ENCODE peak calls at places on chromosomes 12 and 14, in eight cellular contexts. One of them, this sample, is unnamed.

GRCh38 chr12:68378859-68379628 is 46.9 kb upstream of the MDM1 start:
- DNase-seq in pancreas: no peak
- DNase-seq in prostate gland: peak; percentile 53
- DNase-seq in aorta: no peak
- DNase-seq in body of pancreas: no peak
- DNase-seq in heart right ventricle: no peak
- DNase-seq in transverse colon: peak; percentile 61
- DNase-seq in right cardiac atrium: no peak
- DNase-seq in this sample: peak; percentile 31

GRCh38 chr12:28550757-28551381 is 360.6 kb downstream of the CCDC91 start:
- DNase-seq in pancreas: no peak
- DNase-seq in prostate gland: no peak
- DNase-seq in aorta: no peak
- DNase-seq in body of pancreas: no peak
- DNase-seq in heart right ventricle: no peak
- DNase-seq in transverse colon: no peak
- DNase-seq in right cardiac atrium: no peak
- DNase-seq in this sample: no peak

GRCh38 chr14:100158566-100159106 is 809 bp downstream of the DEGS2 start:
- DNase-seq in pancreas: peak; percentile 50
- DNase-seq in prostate gland: no peak
- DNase-seq in aorta: no peak
- DNase-seq in body of pancreas: no peak
- DNase-seq in heart right ventricle: no peak
- DNase-seq in transverse colon: no peak
- DNase-seq in right cardiac atrium: peak; percentile 41
- DNase-seq in this sample: no peak

GRCh38 chr12:126069549-126070165 is 1004.4 kb downstream of the AACS start:
- DNase-seq in pancreas: peak; percentile 75
- DNase-seq in prostate gland: peak; percentile 7
- DNase-seq in aorta: no peak
- DNase-seq in body of pancreas: peak; percentile 65
- DNase-seq in heart right ventricle: no peak
- DNase-seq in transverse colon: peak; percentile 18
- DNase-seq in right cardiac atrium: no peak
- DNase-seq in this sample: peak; percentile 86

GRCh38 chr12:22409071-22409951 is 74.8 kb upstream of the ST8SIA1 start:
- DNase-seq in pancreas: no peak
- DNase-seq in prostate gland: no peak
- DNase-seq in aorta: no peak
- DNase-seq in body of pancreas: peak; percentile 5
- DNase-seq in heart right ventricle: no peak
- DNase-seq in transverse colon: no peak
- DNase-seq in right cardiac atrium: no peak
- DNase-seq in this sample: peak; percentile 25

GRCh38 chr14:90756755-90757345 is 59.4 kb downstream of the TTC7B start:
- DNase-seq in pancreas: no peak
- DNase-seq in prostate gland: peak; percentile 2
- DNase-seq in aorta: no peak
- DNase-seq in body of pancreas: no peak
- DNase-seq in heart right ventricle: no peak
- DNase-seq in transverse colon: no peak
- DNase-seq in right cardiac atrium: no peak
- DNase-seq in this sample: no peak

GRCh38 chr14:64201296-64201695 is 92.9 kb downstream of the ESR2 start:
- DNase-seq in pancreas: no peak
- DNase-seq in prostate gland: no peak
- DNase-seq in aorta: no peak
- DNase-seq in body of pancreas: peak; percentile 34
- DNase-seq in heart right ventricle: no peak
- DNase-seq in transverse colon: no peak
- DNase-seq in right cardiac atrium: no peak
- DNase-seq in this sample: no peak

GRCh38 chr12:112480931-112481330 is 62.2 kb downstream of the PTPN11 start:
- DNase-seq in pancreas: no peak
- DNase-seq in prostate gland: no peak
- DNase-seq in aorta: no peak
- DNase-seq in body of pancreas: no peak
- DNase-seq in heart right ventricle: no peak
- DNase-seq in transverse colon: no peak
- DNase-seq in right cardiac atrium: no peak
- DNase-seq in this sample: peak; percentile 27

GRCh38 chr14:71036433-71036832 is 129.2 kb downstream of the PCNX1 start:
- DNase-seq in pancreas: no peak
- DNase-seq in prostate gland: no peak
- DNase-seq in aorta: no peak
- DNase-seq in body of pancreas: no peak
- DNase-seq in heart right ventricle: no peak
- DNase-seq in transverse colon: no peak
- DNase-seq in right cardiac atrium: no peak
- DNase-seq in this sample: no peak

GRCh38 chr12:52761802-52762201 is 15.3 kb downstream of the KRT76 start:
- DNase-seq in pancreas: no peak
- DNase-seq in prostate gland: no peak
- DNase-seq in aorta: no peak
- DNase-seq in body of pancreas: no peak
- DNase-seq in heart right ventricle: no peak
- DNase-seq in transverse colon: no peak
- DNase-seq in right cardiac atrium: no peak
- DNase-seq in this sample: no peak

GRCh38 chr14:73696466-73697390 is 17.5 kb downstream of the PNMA1 start:
- DNase-seq in pancreas: no peak
- DNase-seq in prostate gland: no peak
- DNase-seq in aorta: no peak
- DNase-seq in body of pancreas: no peak
- DNase-seq in heart right ventricle: no peak
- DNase-seq in transverse colon: no peak
- DNase-seq in right cardiac atrium: no peak
- DNase-seq in this sample: no peak

GRCh38 chr14:106802413-106803364 is 1276.3 kb downstream of the TMEM121 start:
- DNase-seq in pancreas: peak; percentile 82
- DNase-seq in prostate gland: no peak
- DNase-seq in aorta: no peak
- DNase-seq in body of pancreas: peak; percentile 38
- DNase-seq in heart right ventricle: no peak
- DNase-seq in transverse colon: peak; percentile 52
- DNase-seq in right cardiac atrium: peak; percentile 33
- DNase-seq in this sample: no peak

GRCh38 chr14:75259510-75259855 is 19.1 kb upstream of the FOS start:
- DNase-seq in pancreas: no peak
- DNase-seq in prostate gland: no peak
- DNase-seq in aorta: no peak
- DNase-seq in body of pancreas: no peak
- DNase-seq in heart right ventricle: no peak
- DNase-seq in transverse colon: no peak
- DNase-seq in right cardiac atrium: no peak
- DNase-seq in this sample: peak; percentile 51

GRCh38 chr12:77697126-77697525 is 133.6 kb upstream of the NAV3 start:
- DNase-seq in pancreas: no peak
- DNase-seq in prostate gland: no peak
- DNase-seq in aorta: no peak
- DNase-seq in body of pancreas: no peak
- DNase-seq in heart right ventricle: no peak
- DNase-seq in transverse colon: no peak
- DNase-seq in right cardiac atrium: no peak
- DNase-seq in this sample: no peak

GRCh38 chr12:3641428-3641883 is 111.5 kb downstream of the CRACR2A start:
- DNase-seq in pancreas: no peak
- DNase-seq in prostate gland: no peak
- DNase-seq in aorta: no peak
- DNase-seq in body of pancreas: no peak
- DNase-seq in heart right ventricle: no peak
- DNase-seq in transverse colon: no peak
- DNase-seq in right cardiac atrium: no peak
- DNase-seq in this sample: no peak

GRCh38 chr12:100346660-100347059 is 10.2 kb upstream of the SLC17A8 start:
- DNase-seq in pancreas: no peak
- DNase-seq in prostate gland: no peak
- DNase-seq in aorta: no peak
- DNase-seq in body of pancreas: no peak
- DNase-seq in heart right ventricle: no peak
- DNase-seq in transverse colon: no peak
- DNase-seq in right cardiac atrium: no peak
- DNase-seq in this sample: no peak

GRCh38 chr12:89919241-89919906 is 210.7 kb upstream of the ATP2B1 start:
- DNase-seq in pancreas: no peak
- DNase-seq in prostate gland: peak; percentile 9
- DNase-seq in aorta: no peak
- DNase-seq in body of pancreas: no peak
- DNase-seq in heart right ventricle: no peak
- DNase-seq in transverse colon: peak; percentile 38
- DNase-seq in right cardiac atrium: peak; percentile 25
- DNase-seq in this sample: peak; percentile 30

GRCh38 chr14:85084344-85084743 is 445.6 kb upstream of the FLRT2 start:
- DNase-seq in pancreas: no peak
- DNase-seq in prostate gland: no peak
- DNase-seq in aorta: no peak
- DNase-seq in body of pancreas: no peak
- DNase-seq in heart right ventricle: no peak
- DNase-seq in transverse colon: no peak
- DNase-seq in right cardiac atrium: no peak
- DNase-seq in this sample: no peak
- H3K9me3 ChIP-seq in pancreas: no peaks in the 10 kb centered on the region
- H3K9me3 ChIP-seq in prostate gland: no peaks in the 10 kb centered on the region
- H3K9me3 ChIP-seq in aorta: peaks cover 3% of the 10 kb centered on the region
- H3K9me3 ChIP-seq in body of pancreas: no peaks in the 10 kb centered on the region
- H3K9me3 ChIP-seq in heart right ventricle: peaks cover 4% of the 10 kb centered on the region
- H3K9me3 ChIP-seq in transverse colon: no peaks in the 10 kb centered on the region
- H3K9me3 ChIP-seq in right cardiac atrium: no peaks in the 10 kb centered on the region
- H3K9me3 ChIP-seq in this sample: no peaks in the 10 kb centered on the region

GRCh38 chr14:62682208-62682607 is 363.1 kb downstream of the KCNH5 start:
- DNase-seq in pancreas: no peak
- DNase-seq in prostate gland: no peak
- DNase-seq in aorta: no peak
- DNase-seq in body of pancreas: no peak
- DNase-seq in heart right ventricle: no peak
- DNase-seq in transverse colon: no peak
- DNase-seq in right cardiac atrium: no peak
- DNase-seq in this sample: no peak
- H3K4me1 ChIP-seq in pancreas: no peaks in the 10 kb centered on the region
- H3K4me1 ChIP-seq in prostate gland: no peaks in the 10 kb centered on the region
- H3K4me1 ChIP-seq in aorta: no peaks in the 10 kb centered on the region
- H3K4me1 ChIP-seq in body of pancreas: no peaks in the 10 kb centered on the region
- H3K4me1 ChIP-seq in heart right ventricle: no peaks in the 10 kb centered on the region
- H3K4me1 ChIP-seq in transverse colon: no peaks in the 10 kb centered on the region
- H3K4me1 ChIP-seq in right cardiac atrium: no peaks in the 10 kb centered on the region
- H3K4me1 ChIP-seq in this sample: no peaks in the 10 kb centered on the region

GRCh38 chr14:98798099-98798498 is 473.9 kb downstream of the BCL11B start:
- DNase-seq in pancreas: no peak
- DNase-seq in prostate gland: peak; percentile 21
- DNase-seq in aorta: no peak
- DNase-seq in body of pancreas: peak; percentile 14
- DNase-seq in heart right ventricle: no peak
- DNase-seq in transverse colon: no peak
- DNase-seq in right cardiac atrium: no peak
- DNase-seq in this sample: no peak

GRCh38 chr14:98799891-98800290 is 472.1 kb downstream of the BCL11B start:
- DNase-seq in pancreas: no peak
- DNase-seq in prostate gland: no peak
- DNase-seq in aorta: no peak
- DNase-seq in body of pancreas: no peak
- DNase-seq in heart right ventricle: no peak
- DNase-seq in transverse colon: no peak
- DNase-seq in right cardiac atrium: no peak
- DNase-seq in this sample: no peak

GRCh38 chr14:98803196-98803595 is 468.8 kb downstream of the BCL11B start:
- DNase-seq in pancreas: no peak
- DNase-seq in prostate gland: no peak
- DNase-seq in aorta: no peak
- DNase-seq in body of pancreas: no peak
- DNase-seq in heart right ventricle: no peak
- DNase-seq in transverse colon: no peak
- DNase-seq in right cardiac atrium: no peak
- DNase-seq in this sample: no peak

DNA sequence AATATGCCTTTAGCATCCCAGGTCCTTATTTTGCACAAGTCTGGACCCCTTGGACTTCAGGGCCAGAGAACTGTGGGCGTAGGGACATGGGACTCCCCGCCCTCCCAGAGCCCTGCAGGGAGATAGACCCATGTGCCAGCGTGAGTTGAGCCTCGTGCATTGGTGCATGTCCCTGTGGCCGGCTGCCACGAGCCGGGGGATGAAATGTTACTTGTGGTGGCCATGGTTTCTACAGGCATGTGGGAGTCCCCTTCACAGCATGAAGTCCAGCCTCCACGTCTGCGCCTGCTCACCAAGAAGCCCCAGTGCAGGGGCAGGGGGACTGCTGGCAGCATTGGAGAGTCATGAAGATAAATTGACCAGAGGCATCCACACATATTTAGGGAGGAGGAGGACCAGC is 470.0 kb downstream of the BCL11B start:
- DNase-seq in pancreas: no peak
- DNase-seq in prostate gland: no peak
- DNase-seq in aorta: no peak
- DNase-seq in body of pancreas: no peak
- DNase-seq in heart right ventricle: no peak
- DNase-seq in transverse colon: no peak
- DNase-seq in right cardiac atrium: no peak
- DNase-seq in this sample: no peak
- H3K9me3 ChIP-seq in pancreas: no peaks in the 10 kb centered on the region
- H3K9me3 ChIP-seq in prostate gland: no peaks in the 10 kb centered on the region
- H3K9me3 ChIP-seq in aorta: no peaks in the 10 kb centered on the region
- H3K9me3 ChIP-seq in body of pancreas: no peaks in the 10 kb centered on the region
- H3K9me3 ChIP-seq in heart right ventricle: no peaks in the 10 kb centered on the region
- H3K9me3 ChIP-seq in transverse colon: no peaks in the 10 kb centered on the region
- H3K9me3 ChIP-seq in right cardiac atrium: no peaks in the 10 kb centered on the region
- H3K9me3 ChIP-seq in this sample: no peaks in the 10 kb centered on the region

DNA sequence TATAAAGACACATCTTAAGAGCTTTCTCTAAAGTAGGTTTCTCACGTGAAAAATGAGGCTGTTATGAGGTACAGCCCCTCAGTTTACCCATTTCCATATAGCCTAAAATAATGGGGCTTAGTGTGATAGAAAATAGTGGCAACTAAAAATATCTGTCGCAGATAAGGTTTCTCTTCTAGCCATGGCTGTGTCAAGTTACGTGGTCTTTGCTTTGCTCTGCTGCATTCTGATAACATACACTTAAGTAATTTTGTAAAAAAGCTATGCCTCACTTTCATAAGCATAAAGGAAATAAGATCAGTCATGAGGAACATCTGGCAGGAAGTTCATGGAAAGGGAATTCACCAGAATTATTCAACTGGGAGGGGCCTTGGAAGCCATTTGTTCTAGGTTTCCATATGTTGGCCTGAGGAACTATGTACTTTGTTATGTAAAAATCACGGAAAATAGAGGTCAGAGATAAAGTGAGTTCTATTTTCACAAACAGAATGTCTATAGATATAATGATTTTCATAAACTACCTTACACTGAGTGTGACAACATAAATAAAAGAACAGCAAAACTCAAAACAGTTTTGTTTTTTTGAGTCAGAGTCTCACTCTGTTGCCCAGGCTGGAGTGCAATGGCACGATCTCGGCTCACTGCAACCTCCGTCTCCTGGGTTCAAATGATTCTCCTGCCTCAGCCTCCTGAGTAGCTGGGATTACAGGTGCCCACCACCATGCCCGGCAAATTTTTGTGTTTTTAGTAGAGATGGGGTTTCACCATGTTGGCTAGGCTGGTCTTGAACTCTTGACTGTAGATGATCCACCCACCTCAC is 195.6 kb upstream of the KRR1 start:
- DNase-seq in pancreas: no peak
- DNase-seq in prostate gland: no peak
- DNase-seq in aorta: no peak
- DNase-seq in body of pancreas: no peak
- DNase-seq in heart right ventricle: no peak
- DNase-seq in transverse colon: no peak
- DNase-seq in right cardiac atrium: no peak
- DNase-seq in this sample: no peak
- H3K4me1 ChIP-seq in pancreas: no peaks in the 10 kb centered on the region
- H3K4me1 ChIP-seq in prostate gland: no peaks in the 10 kb centered on the region
- H3K4me1 ChIP-seq in aorta: no peaks in the 10 kb centered on the region
- H3K4me1 ChIP-seq in body of pancreas: peaks cover 21% of the 10 kb centered on the region
- H3K4me1 ChIP-seq in heart right ventricle: peaks cover 74% of the 10 kb centered on the region
- H3K4me1 ChIP-seq in transverse colon: no peaks in the 10 kb centered on the region
- H3K4me1 ChIP-seq in right cardiac atrium: peaks cover 4% of the 10 kb centered on the region
- H3K4me1 ChIP-seq in this sample: peaks cover 35% of the 10 kb centered on the region

This sample was measured in testis.